ENCODE peak calls at places on chromosomes 3 and 15, in four cellular contexts. V is HL-60, E is hepatocyte, B is astrocyte. X is an unnamed sample.

GRCh38 chr3:143731776-143732175 is 116.5 kb downstream of the SLC9A9 start:
- DNase-seq in V (no peak), E (no peak), B (no peak), X (no peak)

GRCh38 chr3:122101646-122102045 is 46.5 kb downstream of the CD86 start:
- DNase-seq in V (peak), E (peak), B (peak), X (peak)

GRCh38 chr15:73809728-73810501 is 56.8 kb upstream of the INSYN1 start:
- DNase-seq in V (no peak), E (no peak), B (no peak), X (no peak)

GRCh38 chr3:43768594-43768993 is 77.9 kb downstream of the ABHD5 start:
- DNase-seq in V (no peak), E (no peak), B (no peak), X (peak)

GRCh38 chr3:42696356-42697301 is 6.0 kb downstream of the HHATL start:
- DNase-seq in V (no peak), E (no peak), B (no peak), X (no peak)

GRCh38 chr3:51388286-51389029 is 2.6 kb upstream of the RBM15B start:
- DNase-seq in V (peak), E (peak), B (no peak), X (no peak)

GRCh38 chr15:55873024-55873745 is 120.2 kb downstream of the NEDD4 start:
- DNase-seq in V (no peak), E (no peak), B (peak), X (peak)

GRCh38 chr15:94671845-94672524 is 440.6 kb downstream of the MCTP2 start:
- DNase-seq in V (no peak), E (peak), B (peak), X (no peak)

GRCh38 chr3:191499307-191500125 is 38.6 kb downstream of the PYDC2 start:
- DNase-seq in V (no peak), E (peak), B (peak), X (peak)

GRCh38 chr15:91289324-91289723 is 189.3 kb downstream of the SV2B start:
- DNase-seq in V (peak), E (no peak), B (no peak), X (no peak)
- TF ChIP-seq CTCF in V (peak), E (no peak), B (no peak), X (no peak)

GRCh38 chr15:66401130-66402021 is 14.7 kb downstream of the MAP2K1 start:
- DNase-seq in V (no peak), E (no peak), B (peak), X (no peak)
- TF ChIP-seq CTCF in V (no peak), E (no peak), B (no peak), X (no peak)

GRCh38 chr3:22241110-22241509 is 490.1 kb upstream of the ZNF385D start:
- DNase-seq in V (no peak), E (no peak), B (no peak), X (no peak)
- TF ChIP-seq CTCF in V (no peak), E (no peak), B (no peak), X (no peak)

GRCh38 chr3:15303728-15304127 is 28.7 kb downstream of the SH3BP5 start:
- DNase-seq in V (no peak), E (no peak), B (no peak), X (no peak)

GRCh38 chr3:15307580-15307979 is 24.8 kb downstream of the SH3BP5 start:
- DNase-seq in V (no peak), E (no peak), B (no peak), X (no peak)

GRCh38 chr3:15303216-15303615 is 29.2 kb downstream of the SH3BP5 start:
- DNase-seq in V (no peak), E (no peak), B (no peak), X (no peak)

GRCh38 chr3:15306979-15307359 is 25.4 kb downstream of the SH3BP5 start:
- DNase-seq in V (no peak), E (no peak), B (no peak), X (no peak)

GRCh38 chr3:15305366-15305844 is 27.0 kb downstream of the SH3BP5 start:
- DNase-seq in V (no peak), E (peak), B (peak), X (peak)
- TF ChIP-seq CTCF in V (no peak), E (peak), B (peak), X (peak)

GRCh38 chr15:80695911-80696651 is 971 bp downstream of the ABHD17C start:
- DNase-seq in V (peak), E (peak), B (no peak), X (peak)
- TF ChIP-seq CTCF in V (no peak), E (peak), B (no peak), X (peak)

X was measured in fibroblast of the aortic adventitia.